ENCODE peak calls at places on chromosomes 6 and 20, in five cellular contexts. One of them, this sample, is unnamed.
A peak's percentile ranks its signal among the peaks of the same experiment; 100 is the strongest.

GRCh38 chr20:41268402-41268801 is 49.1 kb downstream of the ZHX3 start:
- DNase-seq in IMR-90: no peak
- DNase-seq in mesenchymal stem cell: no peak
- DNase-seq in neuronal stem cell: no peak
- DNase-seq in mesendoderm: no peak
- DNase-seq in this sample: no peak

GRCh38 chr6:136751478-136751956 is 40.8 kb downstream of the MAP3K5 start:
- DNase-seq in IMR-90: peak; percentile 16
- DNase-seq in mesenchymal stem cell: no peak
- DNase-seq in neuronal stem cell: no peak
- DNase-seq in mesendoderm: no peak
- DNase-seq in this sample: no peak

GRCh38 chr6:144415014-144415413 is 129.9 kb downstream of the UTRN start:
- DNase-seq in IMR-90: peak; percentile 90
- DNase-seq in mesenchymal stem cell: peak; percentile 80
- DNase-seq in neuronal stem cell: no peak
- DNase-seq in mesendoderm: no peak
- DNase-seq in this sample: no peak

GRCh38 chr20:60095456-60095855 is 137.2 kb downstream of the CDH26 start:
- DNase-seq in IMR-90: no peak
- DNase-seq in mesenchymal stem cell: no peak
- DNase-seq in neuronal stem cell: no peak
- DNase-seq in mesendoderm: no peak
- DNase-seq in this sample: no peak

GRCh38 chr6:24836116-24836515 is 37.4 kb upstream of the ARMH2 start:
- DNase-seq in IMR-90: no peak
- DNase-seq in mesenchymal stem cell: no peak
- DNase-seq in neuronal stem cell: no peak
- DNase-seq in mesendoderm: no peak
- DNase-seq in this sample: no peak

GRCh38 chr20:46430921-46431712 is 24.7 kb upstream of the ELMO2 start:
- DNase-seq in IMR-90: no peak
- DNase-seq in mesenchymal stem cell: no peak
- DNase-seq in neuronal stem cell: peak; percentile 18
- DNase-seq in mesendoderm: no peak
- DNase-seq in this sample: no peak

GRCh38 chr6:105909084-105909483 is 177.1 kb upstream of the PRDM1 start:
- DNase-seq in IMR-90: no peak
- DNase-seq in mesenchymal stem cell: no peak
- DNase-seq in neuronal stem cell: no peak
- DNase-seq in mesendoderm: no peak
- DNase-seq in this sample: no peak

GRCh38 chr6:52726741-52727535 is 36.3 kb downstream of the GSTA2 start:
- DNase-seq in IMR-90: no peak
- DNase-seq in mesenchymal stem cell: no peak
- DNase-seq in neuronal stem cell: no peak
- DNase-seq in mesendoderm: no peak
- DNase-seq in this sample: no peak

GRCh38 chr6:40477246-40478126 is 109.7 kb downstream of the LRFN2 start:
- DNase-seq in IMR-90: no peak
- DNase-seq in mesenchymal stem cell: peak; percentile 36
- DNase-seq in neuronal stem cell: peak; percentile 4
- DNase-seq in mesendoderm: peak; percentile 83
- DNase-seq in this sample: peak; percentile 74

GRCh38 chr6:44058617-44059358 is 68.5 kb downstream of the MRPL14 start:
- DNase-seq in IMR-90: peak; percentile 100
- DNase-seq in mesenchymal stem cell: peak; percentile 100
- DNase-seq in neuronal stem cell: no peak
- DNase-seq in mesendoderm: peak; percentile 94
- DNase-seq in this sample: no peak

GRCh38 chr20:62616728-62617621 is 25.3 kb upstream of the SLCO4A1 start:
- DNase-seq in IMR-90: peak; percentile 49
- DNase-seq in mesenchymal stem cell: peak; percentile 67
- DNase-seq in neuronal stem cell: peak; percentile 53
- DNase-seq in mesendoderm: peak; percentile 60
- DNase-seq in this sample: peak; percentile 78

GRCh38 chr20:48282591-48283228 is 497.4 kb upstream of the SULF2 start:
- DNase-seq in IMR-90: no peak
- DNase-seq in mesenchymal stem cell: no peak
- DNase-seq in neuronal stem cell: no peak
- DNase-seq in mesendoderm: peak; percentile 52
- DNase-seq in this sample: no peak

GRCh38 chr6:74534485-74535211 is 671.2 kb downstream of the COL12A1 start:
- DNase-seq in IMR-90: peak; percentile 86
- DNase-seq in mesenchymal stem cell: peak; percentile 83
- DNase-seq in neuronal stem cell: no peak
- DNase-seq in mesendoderm: no peak
- DNase-seq in this sample: no peak

GRCh38 chr20:1920826-1921225 is 25.6 kb downstream of the SIRPA start:
- DNase-seq in IMR-90: no peak
- DNase-seq in mesenchymal stem cell: no peak
- DNase-seq in neuronal stem cell: no peak
- DNase-seq in mesendoderm: no peak
- DNase-seq in this sample: no peak

GRCh38 chr20:39429716-39430115 is 467.6 kb downstream of the DHX35 start:
- DNase-seq in IMR-90: no peak
- DNase-seq in mesenchymal stem cell: no peak
- DNase-seq in neuronal stem cell: no peak
- DNase-seq in mesendoderm: peak; percentile 61
- DNase-seq in this sample: no peak

GRCh38 chr6:95384988-95385387 is 192.3 kb upstream of the MANEA start:
- DNase-seq in IMR-90: no peak
- DNase-seq in mesenchymal stem cell: no peak
- DNase-seq in neuronal stem cell: no peak
- DNase-seq in mesendoderm: no peak
- DNase-seq in this sample: no peak

GRCh38 chr20:417801-418342 is 9.8 kb downstream of the RBCK1 start:
- DNase-seq in IMR-90: no peak
- DNase-seq in mesenchymal stem cell: no peak
- DNase-seq in neuronal stem cell: no peak
- DNase-seq in mesendoderm: no peak
- DNase-seq in this sample: no peak

GRCh38 chr6:45049188-45049843 is 278.8 kb upstream of the RUNX2 start:
- DNase-seq in IMR-90: peak; percentile 28
- DNase-seq in mesenchymal stem cell: peak; percentile 32
- DNase-seq in neuronal stem cell: no peak
- DNase-seq in mesendoderm: peak; percentile 67
- DNase-seq in this sample: no peak

GRCh38 chr20:2671977-2672376 is 8.0 kb upstream of the IDH3B start:
- DNase-seq in IMR-90: no peak
- DNase-seq in mesenchymal stem cell: no peak
- DNase-seq in neuronal stem cell: no peak
- DNase-seq in mesendoderm: peak; percentile 42
- DNase-seq in this sample: no peak

GRCh38 chr20:49770634-49771033 is 42.0 kb upstream of the SLC9A8 start:
- DNase-seq in IMR-90: no peak
- DNase-seq in mesenchymal stem cell: no peak
- DNase-seq in neuronal stem cell: no peak
- DNase-seq in mesendoderm: no peak
- DNase-seq in this sample: no peak
- H3K4ac ChIP-seq in IMR-90: no peak overlapping the region
- H3K4ac ChIP-seq in mesenchymal stem cell: no peak overlapping the region
- H3K4ac ChIP-seq in neuronal stem cell: no peak overlapping the region
- H3K4ac ChIP-seq in mesendoderm: no peak overlapping the region
- H3K4ac ChIP-seq in this sample: no peak overlapping the region

DNA sequence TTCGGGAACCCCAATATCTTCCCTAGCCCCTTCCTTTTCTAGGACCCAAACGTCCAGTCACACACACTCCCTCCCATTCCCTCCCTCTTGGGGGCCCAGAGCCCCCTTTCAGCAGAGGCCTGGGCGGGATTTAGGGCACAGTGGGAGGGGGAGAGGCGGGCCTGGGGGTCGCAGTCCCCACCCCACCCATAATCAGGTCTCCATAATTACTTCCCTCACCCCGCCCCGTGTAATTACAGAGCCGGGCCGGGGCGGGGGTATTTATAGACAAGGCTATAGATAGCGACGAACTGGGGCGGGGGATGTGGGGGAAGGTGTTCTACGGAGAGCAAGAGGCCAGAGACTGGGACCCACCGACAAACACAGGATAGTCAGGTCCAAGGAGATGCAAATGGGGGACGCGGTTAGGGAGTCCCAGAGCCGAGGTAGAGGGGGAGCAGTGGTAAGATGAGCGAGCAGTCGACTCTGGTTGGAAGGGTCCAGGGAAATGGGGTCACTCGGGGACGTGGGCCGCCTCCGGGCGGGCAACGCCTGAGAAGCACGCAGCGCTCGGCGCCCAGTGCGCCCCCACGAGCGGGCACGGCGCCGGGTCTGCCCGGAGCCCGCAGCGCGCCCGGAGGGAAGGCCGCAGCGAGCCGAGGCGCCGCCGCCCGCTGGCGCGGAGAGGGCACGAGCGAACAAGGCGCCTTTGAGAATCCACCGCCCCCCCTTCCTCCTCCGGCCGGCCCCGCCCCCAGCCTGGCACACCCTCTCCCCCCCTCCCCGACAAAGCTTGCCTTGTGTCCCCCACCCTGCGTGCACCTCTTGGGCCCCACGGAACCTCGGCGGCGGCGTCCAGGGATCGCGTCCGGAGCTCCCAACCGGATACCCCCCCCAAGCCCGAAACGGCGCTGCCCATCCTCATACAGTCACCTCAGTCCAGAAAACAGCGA is 670 bp upstream of the COL11A2 start:
- DNase-seq in IMR-90: no peak
- DNase-seq in mesenchymal stem cell: no peak
- DNase-seq in neuronal stem cell: no peak
- DNase-seq in mesendoderm: no peak
- DNase-seq in this sample: no peak
- H3K4ac ChIP-seq in IMR-90: no peak overlapping the region
- H3K4ac ChIP-seq in mesenchymal stem cell: peak overlapping the region; percentile 21
- H3K4ac ChIP-seq in neuronal stem cell: no peak overlapping the region
- H3K4ac ChIP-seq in mesendoderm: no peak overlapping the region
- H3K4ac ChIP-seq in this sample: no peak overlapping the region

DNA sequence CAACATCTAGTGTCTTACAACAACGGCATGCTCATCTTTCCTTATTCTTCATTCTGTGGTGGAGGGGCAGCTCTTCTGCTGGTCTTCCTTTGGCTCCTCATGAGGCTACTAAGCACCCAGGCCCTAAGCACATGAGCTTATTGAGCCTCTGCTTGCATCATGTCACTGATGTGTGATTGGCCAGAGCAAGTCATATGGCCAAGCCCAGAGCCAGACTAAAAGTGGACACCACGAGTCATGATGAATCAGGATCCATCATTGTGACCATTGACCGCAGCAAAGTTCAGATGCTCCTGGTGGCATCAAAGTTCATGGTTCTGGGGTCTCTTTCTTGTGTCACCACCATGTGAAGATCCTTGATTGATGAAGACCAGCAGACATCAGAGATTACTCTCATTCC is 192.0 kb upstream of the FOXA2 start:
- DNase-seq in IMR-90: no peak
- DNase-seq in mesenchymal stem cell: peak; percentile 26
- DNase-seq in neuronal stem cell: no peak
- DNase-seq in mesendoderm: no peak
- DNase-seq in this sample: no peak
- H3K4ac ChIP-seq in IMR-90: no peak overlapping the region
- H3K4ac ChIP-seq in mesenchymal stem cell: no peak overlapping the region
- H3K4ac ChIP-seq in neuronal stem cell: no peak overlapping the region
- H3K4ac ChIP-seq in mesendoderm: no peak overlapping the region
- H3K4ac ChIP-seq in this sample: no peak overlapping the region

DNA sequence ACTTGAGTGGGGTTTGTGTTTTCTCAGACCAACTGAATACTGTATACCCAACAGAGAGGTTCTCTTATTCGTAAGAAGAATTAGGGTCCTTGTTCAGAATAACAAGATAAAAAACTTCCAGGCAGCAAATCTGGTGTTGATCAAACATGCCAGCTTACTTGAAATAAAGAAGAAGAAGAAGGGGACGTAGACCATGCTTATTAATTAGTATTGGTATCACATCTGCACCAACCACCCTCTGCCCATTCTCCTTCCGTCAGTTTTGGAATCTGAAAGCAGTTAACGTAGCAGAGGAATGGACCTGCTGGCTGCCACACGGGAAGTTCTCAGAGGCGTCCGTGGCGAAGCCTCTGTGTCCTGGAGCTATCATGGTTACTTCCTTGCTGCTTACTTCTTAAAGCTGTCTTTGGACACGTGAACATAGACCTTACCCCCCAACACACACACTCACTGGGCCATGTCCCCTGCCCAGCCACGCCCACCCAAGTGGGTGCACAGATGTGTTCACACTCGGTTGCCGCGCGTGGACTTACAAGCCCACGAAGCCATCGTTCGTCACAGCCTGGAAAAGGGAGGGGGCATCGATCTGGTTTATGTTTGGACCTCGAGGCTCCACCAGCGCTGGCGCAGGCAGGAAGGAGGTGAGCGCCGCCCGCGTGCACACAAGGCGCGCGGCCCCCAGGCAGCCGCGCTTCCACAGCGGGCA is 4.1 kb upstream of the DLL1 start:
- DNase-seq in IMR-90: no peak
- DNase-seq in mesenchymal stem cell: no peak
- DNase-seq in neuronal stem cell: no peak
- DNase-seq in mesendoderm: no peak
- DNase-seq in this sample: no peak
- H3K4ac ChIP-seq in IMR-90: no peak overlapping the region
- H3K4ac ChIP-seq in mesenchymal stem cell: no peak overlapping the region
- H3K4ac ChIP-seq in neuronal stem cell: no peak overlapping the region
- H3K4ac ChIP-seq in mesendoderm: no peak overlapping the region
- H3K4ac ChIP-seq in this sample: no peak overlapping the region

DNA sequence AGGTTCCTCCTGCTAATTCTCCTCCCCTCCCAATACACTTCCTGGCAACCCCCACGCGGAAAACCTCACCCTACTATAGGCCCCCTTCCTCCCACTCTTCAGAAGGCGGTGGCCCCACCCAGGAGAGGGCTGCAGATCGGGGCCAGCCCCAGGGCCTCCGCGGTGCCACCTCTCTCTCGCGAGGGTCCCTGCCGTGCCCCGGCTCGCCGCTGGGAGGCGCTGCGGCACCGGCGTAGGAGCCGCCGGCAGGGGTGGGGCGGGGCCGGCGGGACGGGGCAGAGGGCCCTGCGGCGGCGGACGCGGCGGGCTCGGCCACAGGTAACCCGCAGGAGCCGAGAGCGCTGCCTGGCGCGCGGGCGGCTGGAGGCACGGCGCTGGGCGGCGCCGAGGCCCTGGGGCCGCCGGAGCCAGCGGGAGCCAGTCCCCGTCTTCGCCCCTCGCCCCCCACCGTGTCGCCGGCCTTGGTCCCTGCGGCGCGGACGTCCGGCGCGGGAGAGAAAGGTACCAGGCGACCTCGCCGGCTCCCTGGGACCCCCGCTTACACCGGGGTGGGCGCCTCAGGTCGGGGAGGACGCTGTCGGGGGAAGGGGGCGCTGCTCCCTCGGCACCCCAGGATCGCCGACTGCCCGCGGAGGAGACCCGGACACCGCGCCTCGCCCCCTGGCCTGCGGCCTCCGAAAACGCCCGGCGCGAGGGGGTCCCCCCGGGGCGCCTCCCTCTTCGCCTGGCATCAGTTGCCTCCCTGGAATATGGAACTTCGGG is at the start of gene ANKRD6:
- DNase-seq in IMR-90: no peak
- DNase-seq in mesenchymal stem cell: peak; percentile 47
- DNase-seq in neuronal stem cell: peak; percentile 80
- DNase-seq in mesendoderm: peak; percentile 79
- DNase-seq in this sample: peak; percentile 73
- H3K4ac ChIP-seq in IMR-90: no peak within 1 kb of the TSS
- H3K4ac ChIP-seq in mesenchymal stem cell: no peak within 1 kb of the TSS
- H3K4ac ChIP-seq in neuronal stem cell: peak within 1 kb of the TSS; percentile 29
- H3K4ac ChIP-seq in mesendoderm: peak within 1 kb of the TSS; percentile 96
- H3K4ac ChIP-seq in this sample: no peak within 1 kb of the TSS

DNA sequence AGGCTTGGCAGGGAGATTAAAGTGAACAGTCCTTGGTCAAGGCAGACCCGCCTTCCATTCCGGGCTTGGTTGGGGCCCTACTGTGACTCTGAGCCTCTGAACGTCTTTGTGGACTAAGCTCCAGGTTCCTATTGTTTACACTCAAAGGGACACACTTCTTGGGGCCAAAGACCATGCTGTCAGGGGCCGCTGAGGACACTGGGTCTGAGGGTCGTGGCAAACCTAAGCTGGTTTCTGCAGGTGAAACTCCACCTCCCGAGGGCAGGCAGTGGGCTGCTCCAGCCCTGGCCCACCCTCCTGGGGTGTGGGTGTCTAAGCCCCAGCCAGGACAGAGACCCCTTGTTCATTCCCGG is 43.1 kb downstream of the DSTN start:
- DNase-seq in IMR-90: no peak
- DNase-seq in mesenchymal stem cell: no peak
- DNase-seq in neuronal stem cell: no peak
- DNase-seq in mesendoderm: no peak
- DNase-seq in this sample: no peak
- H3K4ac ChIP-seq in IMR-90: no peak overlapping the region
- H3K4ac ChIP-seq in mesenchymal stem cell: no peak overlapping the region
- H3K4ac ChIP-seq in neuronal stem cell: no peak overlapping the region
- H3K4ac ChIP-seq in mesendoderm: no peak overlapping the region
- H3K4ac ChIP-seq in this sample: no peak overlapping the region